ENCODE peak calls at places on chromosome 4, in nine cellular contexts. V is ELR; Z is stimulated activated CD4-positive, alpha-beta T cell treated with anti-CD3 and anti-CD28 coated beads, TNF-alpha, amount 100 ng/mL, for 4 hours; R is C1 segment of cervical spinal cord; I is CD4-positive, alpha-beta memory T cell; T is skeletal muscle cell; S is activated CD4-positive, alpha-beta T cell treated with anti-CD3 and anti-CD28 coated beads, Interleukin-2, amount 10 ng/mL, durations not matched to agents 7 days and 5 days; P is NCI-H510A treated with DMSO at 0.1 percent for 48 hours; K is activated T-cell treated with anti-CD3 and anti-CD28 coated beads, Interleukin-2, amount 50 U/mL, for 4 hours. J is an unnamed sample.

GRCh38 chr4:132614682-132615081 is 534.4 kb upstream of the PCDH10 start:
- DNase-seq in I (no peak), K (no peak), T (no peak), P (peak), Z (no peak), S (no peak), V (peak), R (no peak), J (no peak)

GRCh38 chr4:112753333-112753732 is 116.4 kb downstream of the LARP7 start:
- DNase-seq in S (no peak), I (no peak), P (no peak), R (no peak), T (no peak), K (no peak), Z (no peak), V (no peak), J (no peak)

GRCh38 chr4:2177443-2178093 is 64.4 kb downstream of the HAUS3 start:
- DNase-seq in V (peak), T (no peak), S (no peak), R (no peak), I (no peak), K (no peak), P (no peak), Z (no peak), J (no peak)

GRCh38 chr4:41883988-41884737 is 51.1 kb upstream of the TMEM33 start:
- DNase-seq in P (no peak), T (no peak), R (no peak), S (no peak), I (no peak), V (peak), Z (no peak), K (no peak), J (no peak)

GRCh38 chr4:164012396-164013027 is 518.0 kb downstream of the TMA16 start:
- DNase-seq in P (peak), S (peak), Z (no peak), I (peak), R (no peak), K (peak), V (peak), T (no peak), J (peak)

GRCh38 chr4:117801756-117802155 is 232.5 kb upstream of the NDST3 start:
- DNase-seq in Z (no peak), V (no peak), K (no peak), I (no peak), S (no peak), P (no peak), R (no peak), T (no peak), J (no peak)

GRCh38 chr4:99156992-99157391 is 12.9 kb upstream of the ADH4 start:
- DNase-seq in R (no peak), T (no peak), I (no peak), P (no peak), Z (no peak), S (no peak), V (no peak), K (no peak), J (no peak)

GRCh38 chr4:152063301-152064235 is 302.8 kb upstream of the GATB start:
- DNase-seq in V (no peak), T (no peak), K (peak), S (peak), I (peak), Z (no peak), P (peak), R (no peak), J (no peak)

GRCh38 chr4:131499139-131499873 is 1649.8 kb upstream of the PCDH10 start:
- DNase-seq in T (peak), R (no peak), P (no peak), S (no peak), I (no peak), K (no peak), V (peak), Z (no peak), J (peak)

GRCh38 chr4:44861756-44862155 is 135.4 kb upstream of the GNPDA2 start:
- DNase-seq in V (peak), S (no peak), I (no peak), P (no peak), R (no peak), Z (no peak), K (no peak), T (no peak), J (no peak)

GRCh38 chr4:113945906-113946305 is 33.5 kb downstream of the ARSJ start:
- DNase-seq in I (no peak), T (no peak), S (no peak), P (no peak), V (peak), Z (no peak), R (no peak), K (no peak), J (no peak)

GRCh38 chr4:83381173-83381572 is 46.5 kb upstream of the HPSE start:
- DNase-seq in I (no peak), V (no peak), Z (no peak), T (no peak), R (no peak), P (no peak), K (no peak), S (no peak), J (no peak)

GRCh38 chr4:186676531-186677158 is 47.0 kb downstream of the FAT1 start:
- DNase-seq in R (no peak), V (peak), P (no peak), T (peak), K (no peak), S (no peak), I (no peak), Z (no peak), J (no peak)

GRCh38 chr4:3115637-3116300 is 41.3 kb downstream of the HTT start:
- DNase-seq in P (no peak), Z (no peak), K (no peak), R (no peak), I (no peak), T (no peak), S (no peak), V (peak), J (no peak)

GRCh38 chr4:164606478-164606877 is 147.5 kb upstream of the SMIM31 start:
- DNase-seq in R (no peak), K (no peak), P (no peak), S (no peak), V (no peak), Z (no peak), I (no peak), T (no peak), J (no peak)

GRCh38 chr4:171583790-171584189 is 229.4 kb upstream of the GALNTL6 start:
- DNase-seq in T (no peak), I (no peak), P (no peak), S (no peak), R (no peak), Z (no peak), V (no peak), K (no peak), J (no peak)

GRCh38 chr4:190015538-190016368 is 11.3 kb downstream of the FRG2 start:
- DNase-seq in S (no peak), P (no peak), I (no peak), R (no peak), Z (no peak), K (no peak), V (no peak), T (no peak), J (no peak)

GRCh38 chr4:125538670-125539069 is 223.9 kb downstream of the FAT4 start:
- DNase-seq in P (no peak), R (no peak), Z (no peak), S (no peak), T (no peak), K (no peak), I (no peak), V (no peak), J (no peak)

GRCh38 chr4:4780634-4781287 is 78.7 kb upstream of the MSX1 start:
- DNase-seq in V (peak), R (no peak), S (no peak), I (no peak), P (no peak), T (peak), K (no peak), Z (no peak), J (no peak)

GRCh38 chr4:94575652-94576051 is 123.9 kb downstream of the PDLIM5 start:
- DNase-seq in T (no peak), Z (no peak), R (no peak), I (no peak), V (no peak), K (no peak), P (no peak), S (no peak), J (peak)

GRCh38 chr4:169604131-169604900 is 8.1 kb downstream of the NEK1 start:
- DNase-seq in P (no peak), V (peak), K (no peak), I (no peak), R (no peak), Z (no peak), T (no peak), S (peak), J (no peak)

GRCh38 chr4:137283737-137284136 is 248.6 kb downstream of the PCDH18 start:
- DNase-seq in I (no peak), Z (no peak), S (no peak), T (peak), R (no peak), K (no peak), V (peak), P (no peak), J (no peak)

GRCh38 chr4:122480023-122480422 is 23.5 kb upstream of the IL2 start:
- DNase-seq in R (no peak), V (no peak), P (no peak), I (no peak), S (no peak), T (no peak), Z (no peak), K (no peak), J (no peak)

GRCh38 chr4:100391913-100392312 is 125.9 kb downstream of the EMCN start:
- DNase-seq in S (no peak), I (no peak), T (peak), K (no peak), R (no peak), P (no peak), V (peak), Z (no peak), J (no peak)

GRCh38 chr4:47471591-47471990 is 8.1 kb upstream of the COMMD8 start:
- DNase-seq in R (no peak), I (no peak), K (no peak), Z (no peak), V (no peak), T (no peak), P (no peak), S (no peak), J (no peak)